ENCODE peak calls at places on chromosomes 1 and 21, in six cellular contexts. P is GM23338; L is small intestine; Y is CD8-positive, alpha-beta T cell; M is upper lobe of right lung; Q is suprapubic skin. G is an unnamed sample. For H3K27me3, the result is how much of the 10 kb centered on the place peaks cover.

GRCh38 chr1:65209005-65209885 is 61.2 kb downstream of the AK4 start:
- DNase-seq in Q (no peak), P (peak), L (peak), M (no peak), Y (no peak), G (peak)

GRCh38 chr1:165075725-165076370 is 280.7 kb downstream of the LMX1A start:
- DNase-seq in M (no peak), Q (no peak), Y (no peak), P (peak), L (peak), G (peak)

GRCh38 chr1:80633947-80634710 is 1166.6 kb upstream of the ADGRL2 start:
- DNase-seq in P (peak), Y (no peak), L (no peak), M (no peak), Q (no peak), G (no peak)

GRCh38 chr21:28018741-28019669 is 973.7 kb downstream of the LTN1 start:
- DNase-seq in Y (no peak), P (peak), M (no peak), L (peak), Q (no peak), G (peak)

GRCh38 chr1:87355894-87356293 is 27.2 kb downstream of the LMO4 start:
- DNase-seq in Q (no peak), Y (no peak), L (no peak), M (no peak), P (no peak), G (no peak)

GRCh38 chr1:6577831-6578525 is 1.8 kb upstream of the ZBTB48 start:
- DNase-seq in L (no peak), P (no peak), Y (no peak), M (no peak), Q (no peak), G (peak)

GRCh38 chr1:230262867-230263572 is 163.1 kb downstream of the PGBD5 start:
- DNase-seq in Q (no peak), P (no peak), L (no peak), Y (peak), M (peak), G (no peak)

GRCh38 chr21:32520885-32521735 is 64.2 kb downstream of the TCP10L start:
- DNase-seq in Y (no peak), L (no peak), P (no peak), Q (peak), M (peak), G (no peak)

GRCh38 chr21:37751268-37751975 is 164.8 kb downstream of the KCNJ6 start:
- DNase-seq in Q (no peak), Y (no peak), L (no peak), M (no peak), P (no peak), G (no peak)

GRCh38 chr1:8424539-8425116 is 106.7 kb downstream of the SLC45A1 start:
- DNase-seq in L (peak), Q (no peak), M (peak), P (peak), Y (peak), G (peak)

GRCh38 chr1:33082575-33083112 is 1.7 kb downstream of the AZIN2 start:
- DNase-seq in P (no peak), M (no peak), Y (no peak), L (no peak), Q (no peak), G (no peak)

GRCh38 chr1:201216395-201217085 is 25.9 kb downstream of the IGFN1 start:
- DNase-seq in P (no peak), Y (peak), M (peak), Q (peak), L (no peak), G (peak)

GRCh38 chr1:8427493-8427892 is 109.6 kb downstream of the SLC45A1 start:
- DNase-seq in Y (no peak), P (no peak), Q (no peak), M (no peak), L (peak), G (no peak)

GRCh38 chr1:1216770-1217620 is 3.0 kb upstream of the TNFRSF4 start:
- DNase-seq in Y (no peak), L (no peak), P (no peak), M (no peak), Q (no peak), G (no peak)

GRCh38 chr1:1118893-1119220 is 3.0 kb upstream of the C1orf159 start:
- DNase-seq in P (no peak), M (peak), L (no peak), Q (no peak), Y (no peak), G (no peak)

GRCh38 chr21:29430581-29430980 is 131.9 kb downstream of the BACH1 start:
- DNase-seq in P (no peak), M (no peak), Q (no peak), Y (no peak), L (no peak), G (no peak)

GRCh38 chr1:155192346-155193274 is 15.1 kb downstream of the THBS3 start:
- DNase-seq in L (peak), Y (no peak), P (peak), Q (no peak), M (peak), G (peak)

GRCh38 chr1:13941315-13941714 is 241.3 kb downstream of the PRDM2 start:
- DNase-seq in P (no peak), L (no peak), M (no peak), Y (no peak), Q (no peak), G (no peak)

GRCh38 chr1:13930151-13930550 is 230.2 kb downstream of the PRDM2 start:
- DNase-seq in Y (no peak), Q (no peak), L (peak), M (no peak), P (peak), G (peak)

GRCh38 chr1:13935336-13935735 is 235.3 kb downstream of the PRDM2 start:
- DNase-seq in Y (no peak), Q (no peak), M (no peak), L (no peak), P (no peak), G (no peak)
- H3K27me3 ChIP-seq in Y (under half), Q (under half), M (under half), L (under half), P (under half), G (under half)

DNA sequence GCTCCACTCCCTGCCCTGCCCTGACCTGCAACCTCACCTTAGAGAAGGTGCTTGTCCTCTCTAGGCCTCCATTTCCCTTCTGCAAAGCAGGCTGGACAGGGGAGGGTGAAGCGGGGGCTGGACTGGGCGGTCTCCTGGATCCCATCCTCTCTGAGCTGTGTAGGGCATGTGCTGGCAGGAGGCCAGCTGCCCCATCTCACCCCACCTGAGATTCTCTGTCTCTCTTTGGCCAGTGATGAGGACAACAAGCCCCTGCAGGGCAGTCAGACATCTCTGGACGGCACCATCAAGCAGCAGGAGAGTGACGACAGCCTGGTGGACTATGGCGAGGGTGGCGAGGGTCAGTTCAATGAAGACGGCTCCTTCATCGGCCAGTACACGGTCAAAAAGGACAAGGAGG is 26.9 kb upstream of the CNTN2 start:
- DNase-seq in L (no peak), M (no peak), Y (no peak), Q (no peak), P (no peak), G (no peak)
- H3K27me3 ChIP-seq in L (under half), M (under half), Y (under half), Q (under half), P (under half), G (under half)

GRCh38 chr1:156652992-156653355 is 11.1 kb downstream of the BCAN start:
- DNase-seq in P (no peak), L (no peak), M (no peak), Y (no peak), Q (no peak), G (no peak)
- H3K27me3 ChIP-seq in P (half or more), L (under half), M (under half), Y (under half), Q (half or more), G (half or more)

GRCh38 chr1:22629886-22630285 is 6.5 kb upstream of the C1QA start:
- DNase-seq in M (no peak), L (no peak), P (peak), Q (no peak), Y (no peak), G (peak)

GRCh38 chr1:22627331-22627730 is 9.1 kb upstream of the C1QA start:
- DNase-seq in P (no peak), Y (no peak), L (no peak), M (no peak), Q (no peak), G (no peak)

GRCh38 chr1:22628698-22629444 is 7.6 kb upstream of the C1QA start:
- DNase-seq in Q (no peak), L (no peak), M (no peak), Y (no peak), P (peak), G (no peak)

GRCh38 chr1:22625262-22625925 is 11.0 kb upstream of the C1QA start:
- DNase-seq in Q (no peak), Y (no peak), L (no peak), P (peak), M (no peak), G (peak)

GRCh38 chr1:22626219-22626902 is 10.1 kb upstream of the C1QA start:
- DNase-seq in M (no peak), L (no peak), P (peak), Y (no peak), Q (no peak), G (peak)
- H3K27me3 ChIP-seq in M (half or more), L (under half), P (under half), Y (under half), Q (half or more), G (under half)

GRCh38 chr1:2882968-2883696 is 81.6 kb upstream of the TTC34 start:
- DNase-seq in M (no peak), P (peak), Y (no peak), Q (no peak), L (no peak), G (no peak)
- H3K27me3 ChIP-seq in M (under half), P (under half), Y (under half), Q (half or more), L (under half), G (under half)

GRCh38 chr1:47501069-47501468 is 63.2 kb downstream of the FOXD2 start:
- DNase-seq in Y (no peak), Q (no peak), P (no peak), L (no peak), M (no peak), G (no peak)
- H3K27me3 ChIP-seq in Y (under half), Q (under half), P (under half), L (under half), M (under half), G (under half)

DNA sequence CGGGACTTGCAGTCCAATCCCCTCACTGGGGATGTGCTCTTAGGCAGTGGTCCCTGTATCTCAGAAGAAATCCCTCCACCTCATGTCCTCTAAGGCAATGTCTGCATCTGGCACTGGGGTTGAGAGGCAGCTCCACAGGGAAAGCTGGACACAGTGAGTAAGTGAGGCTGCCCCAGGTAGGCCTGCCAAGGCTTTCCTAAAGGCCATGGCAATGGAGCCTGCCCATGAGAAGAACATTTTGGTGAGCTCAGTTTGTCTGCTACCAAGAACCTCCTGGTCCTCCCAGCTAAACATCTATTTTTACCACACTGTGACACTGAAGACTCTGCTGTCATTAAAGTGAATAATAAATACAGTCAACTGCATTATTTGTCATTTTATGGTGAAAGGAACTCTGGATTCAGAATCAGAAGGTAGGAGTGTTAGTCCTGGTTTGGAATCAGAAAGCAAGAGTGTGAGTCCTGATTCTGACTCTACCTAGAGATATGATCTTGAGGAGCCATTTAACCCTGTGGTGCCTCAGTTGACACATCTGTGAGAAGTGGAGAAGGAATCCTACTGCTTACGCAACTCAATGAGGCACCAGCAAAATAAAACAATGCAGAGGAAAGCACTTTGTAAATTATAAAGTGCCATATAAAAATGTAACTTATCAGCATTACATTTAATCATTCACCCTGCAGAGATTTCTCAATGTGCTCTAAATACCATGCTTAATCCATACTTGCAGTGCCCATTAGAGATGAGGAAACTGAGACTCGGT is 41.0 kb downstream of the TBX15 start:
- DNase-seq in Y (no peak), L (no peak), Q (no peak), M (no peak), P (no peak), G (no peak)
- H3K27me3 ChIP-seq in Y (under half), L (under half), Q (under half), M (under half), P (under half), G (under half)

GRCh38 chr1:110086959-110087358 is 16.5 kb upstream of the ALX3 start:
- DNase-seq in M (no peak), Y (no peak), L (no peak), Q (no peak), P (no peak), G (no peak)

GRCh38 chr1:110089561-110090275 is 19.2 kb upstream of the ALX3 start:
- DNase-seq in L (no peak), Q (no peak), Y (no peak), P (no peak), M (no peak), G (peak)

GRCh38 chr1:110085666-110086065 is 15.2 kb upstream of the ALX3 start:
- DNase-seq in Q (no peak), Y (no peak), P (peak), L (no peak), M (no peak), G (peak)

GRCh38 chr1:110088739-110089316 is 18.4 kb upstream of the ALX3 start:
- DNase-seq in P (no peak), L (no peak), M (no peak), Y (no peak), Q (no peak), G (peak)

DNA sequence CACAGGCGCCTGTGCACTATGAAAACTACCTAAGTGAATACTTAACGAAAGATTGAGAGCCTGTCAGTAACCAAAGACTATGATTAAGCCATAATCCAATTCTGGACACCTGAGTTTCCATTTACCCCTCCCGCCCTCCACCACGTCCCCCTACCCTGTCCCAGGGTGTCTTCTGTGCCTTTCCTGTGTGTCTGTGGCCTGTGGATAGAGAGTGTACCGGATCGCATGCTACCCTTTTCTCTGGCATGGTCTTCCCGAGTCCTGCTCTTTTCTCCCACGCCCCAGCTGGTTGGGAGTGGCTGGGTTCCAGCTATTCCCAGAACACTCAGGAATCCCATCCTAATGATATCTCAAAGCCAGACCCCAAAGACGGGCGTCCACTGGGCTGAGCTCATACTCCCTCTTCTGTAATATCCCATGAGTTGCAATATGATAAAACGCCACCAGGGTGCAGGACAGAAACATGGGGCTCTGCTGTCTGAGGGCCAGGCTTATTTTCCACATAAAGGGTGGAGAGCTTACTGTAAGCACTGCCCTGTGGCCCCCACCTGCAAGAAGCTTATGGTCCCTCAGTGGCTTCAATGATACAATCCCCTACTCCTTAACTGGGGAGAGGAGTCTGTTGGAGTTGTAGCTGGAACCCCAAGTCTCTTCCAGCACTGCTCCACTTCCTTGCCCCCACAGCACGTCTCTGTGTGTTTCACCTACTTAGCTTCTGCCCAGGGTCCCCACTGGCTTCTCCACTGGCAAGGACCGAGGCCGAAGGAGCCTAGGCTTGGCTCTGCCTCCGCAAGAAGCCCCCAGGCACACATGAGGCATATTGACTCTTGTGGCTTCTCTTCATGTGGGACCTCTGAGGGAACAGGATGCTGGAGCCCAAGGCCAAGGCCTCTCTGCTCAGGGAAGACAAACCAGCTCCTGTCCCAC is 17.6 kb upstream of the ALX3 start:
- DNase-seq in M (no peak), Y (no peak), Q (no peak), P (peak), L (peak), G (peak)
- H3K27me3 ChIP-seq in M (under half), Y (under half), Q (under half), P (under half), L (under half), G (half or more)

GRCh38 chr21:21406918-21407317 is 408.7 kb downstream of the NCAM2 start:
- DNase-seq in P (no peak), Y (no peak), L (no peak), M (no peak), Q (no peak), G (no peak)
- H3K27me3 ChIP-seq in P (under half), Y (under half), L (under half), M (under half), Q (under half), G (under half)